ENCODE peak calls at places on chromosomes 7 and 10, in five cellular contexts. A is CD8-positive, alpha-beta T cell; B is mesendoderm; Q is tibial artery; N is body of pancreas. H is an unnamed sample.
A peak's percentile ranks its signal among the peaks of the same experiment; 100 is the strongest.

GRCh38 chr7:52925332-52925731 is 110.1 kb upstream of the POM121L12 start:
- DNase-seq in A (no peak), B (peak; percentile 26), Q (no peak), N (no peak), H (no peak)

GRCh38 chr7:40306025-40306424 is 171.2 kb downstream of the SUGCT start:
- DNase-seq in A (no peak), B (no peak), Q (no peak), N (no peak), H (no peak)

GRCh38 chr10:57788117-57788516 is 479.6 kb downstream of the IPMK start:
- DNase-seq in A (no peak), B (peak; percentile 42), Q (no peak), N (no peak), H (no peak)

GRCh38 chr7:35647171-35647574 is 47.8 kb downstream of the HERPUD2 start:
- DNase-seq in A (no peak), B (peak; percentile 95), Q (no peak), N (peak; percentile 49), H (no peak)

GRCh38 chr10:77111611-77112550 is 525.7 kb downstream of the KCNMA1 start:
- DNase-seq in A (no peak), B (peak; percentile 76), Q (no peak), N (no peak), H (no peak)

GRCh38 chr10:24208661-24209420 is at the start of gene KIAA1217:
- DNase-seq in A (no peak), B (peak; percentile 87), Q (no peak), N (peak; percentile 62), H (peak; percentile 65)

GRCh38 chr10:73920084-73920483 is 9.2 kb downstream of the PLAU start:
- DNase-seq in A (no peak), B (peak; percentile 65), Q (peak; percentile 72), N (no peak), H (no peak)

GRCh38 chr10:95864906-95865813 is 42.6 kb upstream of the CC2D2B start:
- DNase-seq in A (no peak), B (peak; percentile 85), Q (peak; percentile 31), N (no peak), H (peak; percentile 61)

GRCh38 chr10:64396105-64396504 is 874.9 kb downstream of the REEP3 start:
- DNase-seq in A (no peak), B (peak; percentile 93), Q (no peak), N (no peak), H (no peak)

GRCh38 chr7:26167293-26167934 is 15.4 kb downstream of the NFE2L3 start:
- DNase-seq in A (no peak), B (no peak), Q (no peak), N (no peak), H (no peak)

GRCh38 chr7:51774178-51774577 is 457.6 kb upstream of the COBL start:
- DNase-seq in A (no peak), B (peak; percentile 21), Q (no peak), N (no peak), H (no peak)

GRCh38 chr10:74766501-74766900 is 59.9 kb upstream of the KAT6B start:
- DNase-seq in A (no peak), B (no peak), Q (no peak), N (no peak), H (no peak)

DNA sequence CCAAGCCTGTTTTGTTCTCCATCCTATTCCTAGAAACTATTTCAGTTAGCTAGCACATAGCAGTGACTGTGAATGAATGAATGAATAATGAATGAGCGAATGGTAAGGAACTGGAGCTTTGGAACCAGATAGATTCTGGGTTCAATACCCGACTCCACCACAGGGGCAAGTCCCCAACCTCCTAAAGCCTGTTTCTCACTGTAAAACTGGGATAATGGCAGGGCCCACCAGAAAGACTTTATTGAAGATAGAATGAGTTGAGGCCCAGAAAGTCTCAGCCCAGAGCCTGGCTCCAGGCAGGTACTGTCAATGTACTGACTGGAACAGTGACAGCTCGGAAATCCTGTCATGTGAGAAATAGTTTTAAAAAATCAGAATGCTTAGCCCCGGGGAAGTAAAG is 1.1 kb upstream of the CDH23 start:
- DNase-seq in A (no peak), B (peak; percentile 38), Q (no peak), N (no peak), H (no peak)
- H3K4me3 ChIP-seq in A (no peak overlapping the region), B (no peak overlapping the region), Q (no peak overlapping the region), N (no peak overlapping the region), H (no peak overlapping the region)

GRCh38 chr10:27625452-27626345 is 119.9 kb downstream of the MKX start:
- DNase-seq in A (no peak), B (peak; percentile 44), Q (no peak), N (no peak), H (no peak)
- H3K4me3 ChIP-seq in A (no peak overlapping the region), B (no peak overlapping the region), Q (no peak overlapping the region), N (no peak overlapping the region), H (no peak overlapping the region)

GRCh38 chr7:66202380-66202779 is 2.8 kb upstream of the TPST1 start:
- DNase-seq in A (no peak), B (no peak), Q (no peak), N (no peak), H (peak; percentile 8)
- H3K4me3 ChIP-seq in A (no peak overlapping the region), B (no peak overlapping the region), Q (no peak overlapping the region), N (no peak overlapping the region), H (no peak overlapping the region)

DNA sequence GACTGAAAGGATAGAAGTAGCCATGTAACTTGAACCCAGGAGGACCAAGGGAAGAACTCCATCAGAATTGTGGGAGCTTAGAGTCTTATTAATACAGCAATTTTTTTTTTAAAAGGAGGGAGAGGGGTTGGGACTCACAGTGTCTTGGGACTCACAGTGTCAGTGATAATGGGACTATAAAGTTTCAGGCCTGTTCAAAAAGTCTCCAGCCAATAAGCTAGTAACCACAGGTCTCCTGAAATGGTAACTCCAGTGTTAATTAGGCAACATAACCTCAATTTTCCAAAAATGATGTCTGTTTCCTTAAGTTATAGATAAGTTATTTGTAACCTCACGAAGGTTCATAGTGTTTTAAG is 2.4 kb upstream of the HNRNPH3 start:
- DNase-seq in A (no peak), B (no peak), Q (no peak), N (no peak), H (no peak)
- H3K4me3 ChIP-seq in A (no peak overlapping the region), B (no peak overlapping the region), Q (no peak overlapping the region), N (no peak overlapping the region), H (no peak overlapping the region)

GRCh38 chr7:71829499-71829898 is 582.6 kb downstream of the CALN1 start:
- DNase-seq in A (no peak), B (no peak), Q (no peak), N (no peak), H (no peak)

GRCh38 chr7:71824356-71824755 is 587.8 kb downstream of the CALN1 start:
- DNase-seq in A (no peak), B (peak; percentile 77), Q (no peak), N (peak; percentile 23), H (no peak)

GRCh38 chr7:71828361-71828760 is 583.8 kb downstream of the CALN1 start:
- DNase-seq in A (no peak), B (no peak), Q (no peak), N (no peak), H (no peak)
- H3K4me3 ChIP-seq in A (no peak overlapping the region), B (no peak overlapping the region), Q (no peak overlapping the region), N (no peak overlapping the region), H (no peak overlapping the region)

GRCh38 chr7:32206488-32206887 is 136.3 kb upstream of the PDE1C start:
- DNase-seq in A (no peak), B (no peak), Q (no peak), N (no peak), H (no peak)
- H3K4me3 ChIP-seq in A (no peak overlapping the region), B (no peak overlapping the region), Q (no peak overlapping the region), N (no peak overlapping the region), H (no peak overlapping the region)

DNA sequence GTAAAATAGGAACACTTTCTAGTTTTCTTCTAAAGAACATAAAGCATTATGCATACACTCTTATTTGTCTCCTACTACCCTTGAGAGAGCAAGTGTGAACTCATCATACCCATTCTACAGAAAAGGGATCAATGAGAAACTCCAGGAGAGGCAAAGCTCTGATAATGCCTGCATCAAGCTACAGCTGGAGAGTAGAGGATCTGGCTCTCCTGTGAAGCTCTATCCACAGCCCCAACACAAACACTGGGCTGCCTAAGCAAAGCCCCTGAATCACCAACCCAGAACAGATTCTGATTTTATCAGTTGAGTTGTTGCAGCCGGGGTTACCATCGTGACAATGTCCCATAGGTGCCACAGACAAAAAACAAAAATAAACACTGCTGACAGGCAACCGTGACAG is 74.9 kb downstream of the NUDCD3 start:
- DNase-seq in A (no peak), B (no peak), Q (no peak), N (no peak), H (no peak)
- H3K4me3 ChIP-seq in A (no peak overlapping the region), B (no peak overlapping the region), Q (no peak overlapping the region), N (no peak overlapping the region), H (no peak overlapping the region)

DNA sequence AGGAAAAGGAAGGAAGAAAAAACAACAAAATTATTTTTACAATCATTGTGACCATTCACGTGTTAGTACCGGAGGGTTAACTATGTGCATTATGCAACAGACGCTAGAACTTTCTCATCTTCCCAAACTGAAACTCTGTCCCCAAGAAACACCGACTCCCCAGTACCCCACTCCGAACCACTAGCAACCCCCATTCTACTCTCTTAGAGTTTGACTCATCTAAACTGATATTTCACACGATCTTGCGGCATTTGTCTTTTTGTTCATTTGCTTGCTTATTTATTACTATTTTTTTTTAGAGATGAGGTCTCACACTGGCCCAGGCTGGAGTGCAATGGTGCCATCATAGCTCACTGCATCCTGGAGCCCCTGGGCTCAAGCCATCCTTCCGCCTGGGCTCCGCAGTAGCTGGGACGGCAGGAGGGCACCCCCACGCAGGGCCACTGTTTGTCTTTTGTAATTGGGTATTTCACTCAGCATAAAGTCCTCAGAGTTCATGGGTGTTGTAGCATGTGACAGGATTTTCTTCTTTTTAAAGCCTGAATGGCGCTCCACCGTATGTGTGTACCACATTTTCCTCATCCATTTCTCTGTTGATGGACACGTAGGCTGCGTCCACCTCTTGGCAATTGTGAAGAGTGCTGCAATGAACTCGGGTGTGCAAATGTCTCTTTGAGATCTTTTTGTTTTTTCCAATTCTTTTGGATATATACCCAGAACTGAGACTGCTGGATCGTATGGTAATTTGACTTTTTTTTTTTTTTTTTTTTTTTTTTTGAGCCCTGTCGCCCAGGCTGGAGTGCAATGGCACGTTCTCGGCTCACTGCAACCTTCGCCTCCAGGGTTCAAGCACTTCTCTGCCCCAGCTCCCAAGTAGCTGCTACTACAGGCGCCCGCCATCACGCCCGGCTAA is 9.5 kb downstream of the MNX1 start:
- DNase-seq in A (no peak), B (no peak), Q (no peak), N (no peak), H (no peak)
- H3K4me3 ChIP-seq in A (no peak overlapping the region), B (no peak overlapping the region), Q (peak overlapping the region; percentile 50), N (peak overlapping the region; percentile 69), H (peak overlapping the region; percentile 89)

GRCh38 chr10:86958831-86959736 is 685 bp downstream of the SNCG start:
- DNase-seq in A (no peak), B (peak; percentile 79), Q (peak; percentile 68), N (no peak), H (no peak)

GRCh38 chr10:86959737-86960002 is 1.3 kb downstream of the SNCG start:
- DNase-seq in A (no peak), B (no peak), Q (peak; percentile 19), N (no peak), H (no peak)

GRCh38 chr10:86960863-86961434 is 2.5 kb downstream of the SNCG start:
- DNase-seq in A (no peak), B (no peak), Q (peak; percentile 16), N (no peak), H (no peak)

GRCh38 chr10:86961481-86962091 is 3.2 kb downstream of the SNCG start:
- DNase-seq in A (no peak), B (no peak), Q (peak; percentile 20), N (no peak), H (no peak)

GRCh38 chr10:86960003-86960862 is 1.8 kb downstream of the SNCG start:
- DNase-seq in A (no peak), B (peak; percentile 87), Q (peak; percentile 50), N (peak; percentile 48), H (no peak)
- H3K4me3 ChIP-seq in A (no peak overlapping the region), B (no peak overlapping the region), Q (peak overlapping the region; percentile 50), N (no peak overlapping the region), H (no peak overlapping the region)

GRCh38 chr10:100569687-100570517 is 34.2 kb downstream of the HIF1AN start:
- DNase-seq in A (no peak), B (peak; percentile 63), Q (no peak), N (peak; percentile 16), H (peak; percentile 37)
- H3K4me3 ChIP-seq in A (no peak overlapping the region), B (peak overlapping the region; percentile 52), Q (no peak overlapping the region), N (peak overlapping the region; percentile 21), H (no peak overlapping the region)